ENCODE peak calls at places on chromosome 19, in six cellular contexts. N is progenitor cell of endocrine pancreas, Z is hepatic stellate cell, U is EL, W is bronchial epithelial cell, Y is kidney glomerular epithelial cell. R is an unnamed sample.

GRCh38 chr19:679418-680286 is 3.5 kb downstream of the FSTL3 start:
- DNase-seq in N (no peak), Z (peak), U (peak), W (peak), Y (no peak), R (peak)

GRCh38 chr19:48798937-48799336 is 11.9 kb downstream of the BCAT2 start:
- DNase-seq in N (no peak), Z (no peak), U (peak), W (peak), Y (no peak), R (no peak)

GRCh38 chr19:46745521-46746280 is at the start of gene FKRP:
- DNase-seq in N (no peak), Z (peak), U (no peak), W (no peak), Y (no peak), R (peak)

GRCh38 chr19:35760711-35761349 is 2.9 kb downstream of the PROSER3 start:
- DNase-seq in N (no peak), Z (no peak), U (peak), W (peak), Y (no peak), R (no peak)

GRCh38 chr19:47430041-47430802 is 10.9 kb upstream of the MEIS3 start:
- DNase-seq in N (peak), Z (no peak), U (peak), W (peak), Y (peak), R (no peak)

GRCh38 chr19:4660181-4660791 is 9.9 kb downstream of the MYDGF start:
- DNase-seq in N (no peak), Z (no peak), U (peak), W (no peak), Y (no peak), R (no peak)

GRCh38 chr19:5358173-5358800 is 17.7 kb upstream of the PTPRS start:
- DNase-seq in N (no peak), Z (no peak), U (peak), W (no peak), Y (no peak), R (peak)

GRCh38 chr19:47227347-47228167 is 3.4 kb downstream of the BBC3 start:
- DNase-seq in N (peak), Z (peak), U (peak), W (peak), Y (peak), R (peak)

GRCh38 chr19:21850636-21851255 is 14.8 kb upstream of the ZNF43 start:
- DNase-seq in N (no peak), Z (no peak), U (peak), W (no peak), Y (no peak), R (no peak)

GRCh38 chr19:37309834-37310575 is 60.9 kb upstream of the ZNF527 start:
- DNase-seq in N (no peak), Z (no peak), U (no peak), W (no peak), Y (no peak), R (no peak)

GRCh38 chr19:32743021-32743420 is 23.5 kb downstream of the TDRD12 start:
- DNase-seq in N (no peak), Z (no peak), U (no peak), W (no peak), Y (no peak), R (no peak)

GRCh38 chr19:46486358-46486757 is 9.3 kb downstream of the PNMA8B start:
- DNase-seq in N (no peak), Z (no peak), U (no peak), W (no peak), Y (no peak), R (no peak)

GRCh38 chr19:3620817-3621547 is 5.6 kb downstream of the CACTIN start:
- DNase-seq in N (no peak), Z (no peak), U (no peak), W (no peak), Y (no peak), R (no peak)

GRCh38 chr19:36605839-36606478 is 846 bp downstream of the ZNF382 start:
- DNase-seq in N (no peak), Z (no peak), U (no peak), W (no peak), Y (peak), R (peak)

GRCh38 chr19:10919352-10920287 is 8.8 kb downstream of the YIPF2 start:
- DNase-seq in N (no peak), Z (no peak), U (no peak), W (no peak), Y (no peak), R (no peak)

GRCh38 chr19:42079886-42080763 is 4.2 kb downstream of the ZNF574 start:
- DNase-seq in N (no peak), Z (no peak), U (no peak), W (no peak), Y (no peak), R (no peak)

GRCh38 chr19:48683349-48683748 is 10.5 kb upstream of the NTN5 start:
- DNase-seq in N (no peak), Z (peak), U (peak), W (peak), Y (no peak), R (no peak)

GRCh38 chr19:35013820-35014754 is 14.0 kb downstream of the GRAMD1A start:
- DNase-seq in N (no peak), Z (no peak), U (no peak), W (no peak), Y (no peak), R (no peak)

GRCh38 chr19:49862411-49863253 is 4.7 kb downstream of the PNKP start:
- DNase-seq in N (no peak), Z (no peak), U (no peak), W (no peak), Y (no peak), R (no peak)

GRCh38 chr19:28468701-28469459 is 744.1 kb downstream of the UQCRFS1 start:
- DNase-seq in N (no peak), Z (peak), U (peak), W (no peak), Y (peak), R (no peak)

GRCh38 chr19:57903298-57904174 is 12.9 kb downstream of the ZNF417 start:
- DNase-seq in N (no peak), Z (peak), U (peak), W (peak), Y (peak), R (peak)

GRCh38 chr19:46218160-46218559 is 11.4 kb upstream of the IGFL1 start:
- DNase-seq in N (peak), Z (no peak), U (peak), W (peak), Y (peak), R (no peak)

GRCh38 chr19:46863818-46864629 is 3.2 kb downstream of the ARHGAP35 start:
- DNase-seq in N (no peak), Z (peak), U (peak), W (peak), Y (peak), R (peak)

GRCh38 chr19:35011091-35011689 is 11.1 kb downstream of the GRAMD1A start:
- DNase-seq in N (no peak), Z (no peak), U (no peak), W (no peak), Y (no peak), R (no peak)

GRCh38 chr19:51712461-51713081 is 11.2 kb downstream of the HAS1 start:
- DNase-seq in N (no peak), Z (no peak), U (peak), W (peak), Y (peak), R (peak)